ENCODE peak calls at places on chromosome 10, in eight cellular contexts. L is CD8-positive, alpha-beta memory T cell; E is effector memory CD8-positive, alpha-beta T cell; S is HT1080; Q is left cardiac atrium; P is pancreas; O is iPS-NIHi11; R is neural crest cell. B is an unnamed sample.

GRCh38 chr10:100020161-100020882 is 10.6 kb upstream of the DNMBP start:
- DNase-seq in L (no peak), E (no peak), S (no peak), Q (no peak), P (no peak), O (no peak), R (no peak), B (no peak)

GRCh38 chr10:3068968-3069737 is 1.8 kb downstream of the PFKP start:
- DNase-seq in L (no peak), E (peak), S (no peak), Q (no peak), P (no peak), O (peak), R (no peak), B (no peak)

GRCh38 chr10:44995914-44996633 is 4.6 kb upstream of the ZNF22 start:
- DNase-seq in L (no peak), E (no peak), S (no peak), Q (peak), P (peak), O (no peak), R (no peak), B (no peak)

GRCh38 chr10:38118072-38118807 is 24.1 kb downstream of the ZNF37A start:
- DNase-seq in L (no peak), E (no peak), S (peak), Q (no peak), P (no peak), O (no peak), R (no peak), B (no peak)

GRCh38 chr10:112332509-112333228 is 41.2 kb upstream of the ACSL5 start:
- DNase-seq in L (no peak), E (no peak), S (no peak), Q (no peak), P (peak), O (no peak), R (no peak), B (no peak)

GRCh38 chr10:76444034-76444800 is 1012.8 kb downstream of the LRMDA start:
- DNase-seq in L (no peak), E (no peak), S (peak), Q (peak), P (no peak), O (no peak), R (no peak), B (no peak)

GRCh38 chr10:104127411-104127810 is 5.4 kb downstream of the SFR1 start:
- DNase-seq in L (no peak), E (no peak), S (peak), Q (no peak), P (peak), O (peak), R (no peak), B (no peak)

GRCh38 chr10:133295426-133296320 is 13.0 kb downstream of the TUBGCP2 start:
- DNase-seq in L (no peak), E (no peak), S (no peak), Q (no peak), P (no peak), O (peak), R (no peak), B (no peak)

GRCh38 chr10:64385355-64385754 is 864.2 kb downstream of the REEP3 start:
- DNase-seq in L (no peak), E (no peak), S (no peak), Q (no peak), P (no peak), O (peak), R (no peak), B (no peak)

GRCh38 chr10:1213252-1213651 is 157.1 kb downstream of the WDR37 start:
- DNase-seq in L (no peak), E (no peak), S (no peak), Q (no peak), P (no peak), O (no peak), R (no peak), B (no peak)

GRCh38 chr10:23533212-23533611 is 94.3 kb downstream of the OTUD1 start:
- DNase-seq in L (no peak), E (no peak), S (no peak), Q (no peak), P (no peak), O (no peak), R (no peak), B (no peak)

GRCh38 chr10:119209050-119209735 is 1.8 kb downstream of the GRK5 start:
- DNase-seq in L (peak), E (peak), S (peak), Q (peak), P (peak), O (peak), R (peak), B (peak)

GRCh38 chr10:12534824-12535223 is 185.5 kb downstream of the CAMK1D start:
- DNase-seq in L (no peak), E (no peak), S (peak), Q (no peak), P (no peak), O (no peak), R (no peak), B (no peak)

GRCh38 chr10:133187906-133188681 is 28.1 kb downstream of the KNDC1 start:
- DNase-seq in L (no peak), E (no peak), S (no peak), Q (no peak), P (no peak), O (no peak), R (no peak), B (no peak)

GRCh38 chr10:110395350-110396283 is 90.9 kb upstream of the SMNDC1 start:
- DNase-seq in L (peak), E (no peak), S (peak), Q (peak), P (peak), O (no peak), R (no peak), B (no peak)

GRCh38 chr10:95881316-95881715 is 26.5 kb upstream of the CC2D2B start:
- DNase-seq in L (no peak), E (no peak), S (no peak), Q (no peak), P (no peak), O (no peak), R (no peak), B (no peak)

GRCh38 chr10:30865141-30865926 is 166.3 kb downstream of the ZNF438 start:
- DNase-seq in L (no peak), E (no peak), S (no peak), Q (no peak), P (no peak), O (no peak), R (no peak), B (no peak)

GRCh38 chr10:132520147-132520811 is 17.3 kb upstream of the INPP5A start:
- DNase-seq in L (no peak), E (no peak), S (no peak), Q (peak), P (no peak), O (no peak), R (no peak), B (no peak)